ENCODE peak calls at places on chromosomes 12 and 14, in five cellular contexts. N, Y, I, R and J are unnamed samples.

GRCh38 chr14:78445275-78445674 is 275.1 kb downstream of the NRXN3 start:
- DNase-seq in R (no peak), N (no peak), Y (no peak), I (no peak), J (no peak)

GRCh38 chr14:102748806-102749205 is 28.4 kb upstream of the TRAF3 start:
- DNase-seq in N (no peak), Y (peak), I (no peak), R (no peak), J (no peak)

GRCh38 chr12:51874013-51874412 is 13.9 kb upstream of the ANKRD33 start:
- DNase-seq in N (peak), R (peak), I (no peak), Y (no peak), J (peak)

GRCh38 chr14:21723431-21724045 is 49.9 kb upstream of the OR4E1 start:
- DNase-seq in I (no peak), N (peak), R (peak), Y (no peak), J (peak)

GRCh38 chr12:50185975-50186663 is 18.9 kb upstream of the CERS5 start:
- DNase-seq in N (no peak), R (no peak), Y (no peak), I (peak), J (no peak)

GRCh38 chr12:119630962-119631550 is 36.9 kb upstream of the PRKAB1 start:
- DNase-seq in N (no peak), I (no peak), Y (no peak), R (no peak), J (no peak)

GRCh38 chr12:103908877-103909276 is 21.3 kb upstream of the HSP90B1 start:
- DNase-seq in Y (no peak), I (no peak), N (no peak), R (no peak), J (no peak)

GRCh38 chr12:52495385-52495784 is 2.3 kb upstream of the KRT6A start:
- DNase-seq in N (peak), Y (peak), R (no peak), I (no peak), J (no peak)

GRCh38 chr12:79128956-79129355 is 264.4 kb downstream of the SYT1 start:
- DNase-seq in R (no peak), N (no peak), Y (no peak), I (no peak), J (no peak)

GRCh38 chr12:55743967-55744931 is 1.3 kb downstream of the GDF11 start:
- DNase-seq in N (peak), R (no peak), Y (peak), I (no peak), J (no peak)